ENCODE peak calls at places on chromosomes 5 and 9, in nine cellular contexts. M is sigmoid colon; A is SK-N-SH; S is SJSA1; W is right atrium auricular region; J is CD8-positive, alpha-beta memory T cell; I is mesendoderm; T is tibial artery; Q is lung. U is an unnamed sample. For H3K4me1, the result is how much of the 10 kb centered on the place peaks cover.

GRCh38 chr9:4421847-4422246 is 68.4 kb upstream of the SLC1A1 start:
- DNase-seq in M (no peak), A (no peak), S (no peak), W (no peak), J (no peak), I (no peak), T (no peak), Q (no peak), U (no peak)

GRCh38 chr5:176573564-176574296 is 24.6 kb downstream of the CDHR2 start:
- DNase-seq in M (peak), A (peak), S (peak), W (peak), J (peak), I (peak), T (peak), Q (peak), U (peak)

GRCh38 chr5:13994606-13995336 is 50.3 kb upstream of the DNAH5 start:
- DNase-seq in M (no peak), A (no peak), S (no peak), W (peak), J (no peak), I (no peak), T (no peak), Q (no peak), U (no peak)

GRCh38 chr5:142866563-142867275 is 96.5 kb downstream of the ARHGAP26 start:
- DNase-seq in M (no peak), A (peak), S (peak), W (no peak), J (peak), I (peak), T (no peak), Q (peak), U (no peak)

GRCh38 chr5:74054139-74054538 is 428.1 kb downstream of the ARHGEF28 start:
- DNase-seq in M (no peak), A (peak), S (no peak), W (no peak), J (no peak), I (peak), T (no peak), Q (no peak), U (no peak)

GRCh38 chr9:112945620-112946208 is 55.0 kb upstream of the SLC46A2 start:
- DNase-seq in M (no peak), A (peak), S (no peak), W (no peak), J (no peak), I (peak), T (no peak), Q (no peak), U (no peak)

GRCh38 chr5:14920121-14920520 is 48.5 kb upstream of the ANKH start:
- DNase-seq in M (no peak), A (no peak), S (no peak), W (no peak), J (no peak), I (no peak), T (no peak), Q (no peak), U (no peak)

GRCh38 chr9:86040281-86041155 is 58.8 kb downstream of the GOLM1 start:
- DNase-seq in M (no peak), A (no peak), S (no peak), W (no peak), J (no peak), I (no peak), T (no peak), Q (no peak), U (no peak)

GRCh38 chr9:95344735-95345134 is 27.2 kb upstream of the FANCC start:
- DNase-seq in M (no peak), A (no peak), S (no peak), W (no peak), J (no peak), I (no peak), T (no peak), Q (no peak), U (no peak)

GRCh38 chr5:1734908-1735289 is 64.7 kb downstream of the MRPL36 start:
- DNase-seq in M (no peak), A (no peak), S (peak), W (no peak), J (no peak), I (no peak), T (no peak), Q (peak), U (peak)

GRCh38 chr9:89494199-89494598 is 3.7 kb downstream of the SEMA4D start:
- DNase-seq in M (no peak), A (no peak), S (no peak), W (no peak), J (no peak), I (no peak), T (no peak), Q (no peak), U (no peak)

GRCh38 chr5:42641321-42642005 is 115.2 kb upstream of the CCDC152 start:
- DNase-seq in M (no peak), A (no peak), S (no peak), W (no peak), J (no peak), I (no peak), T (no peak), Q (no peak), U (no peak)

GRCh38 chr5:172446336-172447051 is 7.8 kb downstream of the SH3PXD2B start:
- DNase-seq in M (no peak), A (peak), S (no peak), W (no peak), J (no peak), I (no peak), T (peak), Q (no peak), U (peak)

DNA sequence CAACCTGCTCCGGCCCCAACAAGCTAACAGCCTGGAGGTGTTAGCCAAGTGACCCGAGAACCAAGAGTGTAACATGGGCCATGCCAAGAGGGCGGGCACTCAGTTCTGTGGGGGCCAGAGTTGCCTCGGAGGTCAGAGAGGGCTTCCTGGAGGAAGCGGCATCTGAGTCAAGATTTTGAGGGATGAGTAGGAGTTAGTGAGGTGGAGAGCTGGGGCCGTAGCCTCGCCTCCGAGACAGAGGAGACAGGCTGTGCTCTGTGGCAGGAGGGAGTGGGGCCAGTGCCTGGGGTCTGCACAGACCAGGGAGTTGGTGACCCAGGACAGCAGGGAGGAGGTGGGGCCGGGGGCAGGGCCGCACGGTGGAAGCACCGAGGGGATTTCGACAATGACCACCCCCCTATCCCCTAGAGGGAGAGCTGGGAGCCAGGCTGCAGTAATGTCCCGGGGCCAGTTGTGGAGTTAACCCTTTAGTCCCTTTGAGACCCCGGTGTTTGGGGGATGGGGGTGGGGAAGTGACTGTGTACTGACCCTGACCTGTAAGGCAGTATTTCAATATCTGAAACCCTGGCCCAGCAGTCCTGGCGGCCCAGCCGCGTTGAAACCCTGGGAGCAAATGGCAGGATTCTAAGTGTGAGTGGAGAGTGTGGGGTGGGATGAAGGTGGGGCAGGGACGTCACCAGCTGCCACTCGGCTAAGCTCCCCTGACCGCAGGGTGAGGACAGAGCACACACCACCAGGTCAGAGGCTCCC is 148.7 kb upstream of the COL5A1 start:
- DNase-seq in M (peak), A (no peak), S (no peak), W (no peak), J (no peak), I (no peak), T (no peak), Q (no peak), U (peak)
- H3K4me3 ChIP-seq in M (no peak), A (no peak), S (no peak), W (no peak), J (no peak), I (no peak), T (no peak), Q (no peak), U (no peak)

GRCh38 chr5:132487841-132488555 is 2.6 kb downstream of the IRF1 start:
- DNase-seq in M (peak), A (no peak), S (peak), W (peak), J (peak), I (no peak), T (no peak), Q (no peak), U (no peak)
- H3K4me1 ChIP-seq in M (under half), A (under half), S (under half), W (half or more), J (half or more), I (under half), T (under half), Q (under half), U (under half)

GRCh38 chr9:116695441-116695840 is 8.3 kb downstream of the TRIM32 start:
- DNase-seq in M (no peak), A (no peak), S (no peak), W (no peak), J (no peak), I (no peak), T (peak), Q (no peak), U (no peak)

GRCh38 chr9:116693233-116693731 is 6.2 kb downstream of the TRIM32 start:
- DNase-seq in M (no peak), A (no peak), S (no peak), W (no peak), J (no peak), I (no peak), T (no peak), Q (no peak), U (no peak)

GRCh38 chr9:116694892-116695291 is 7.8 kb downstream of the TRIM32 start:
- DNase-seq in M (no peak), A (no peak), S (no peak), W (no peak), J (no peak), I (no peak), T (no peak), Q (no peak), U (no peak)

GRCh38 chr9:116691607-116692006 is 4.5 kb downstream of the TRIM32 start:
- DNase-seq in M (no peak), A (no peak), S (no peak), W (no peak), J (no peak), I (no peak), T (no peak), Q (no peak), U (no peak)

DNA sequence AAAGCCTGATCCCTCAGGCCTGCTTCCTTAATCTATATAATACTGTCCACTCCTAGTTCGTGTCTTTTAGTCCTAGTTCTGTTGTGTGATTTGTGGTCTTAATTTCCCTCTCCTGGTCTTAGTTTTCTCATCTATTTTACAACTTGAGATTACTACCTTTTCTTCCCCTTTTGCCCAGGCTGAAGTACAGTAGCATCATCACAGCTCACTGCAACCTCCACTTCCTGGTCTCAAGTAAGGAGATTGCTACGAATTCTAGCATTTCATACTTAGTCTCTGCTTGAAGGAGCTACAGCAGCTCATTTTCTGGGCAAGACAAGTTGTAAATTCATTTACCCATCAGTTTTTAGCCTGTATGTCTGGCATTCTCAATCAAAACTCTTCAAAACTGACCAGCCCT is 5.5 kb downstream of the TRIM32 start:
- DNase-seq in M (no peak), A (no peak), S (no peak), W (no peak), J (no peak), I (no peak), T (no peak), Q (no peak), U (no peak)
- H3K27ac ChIP-seq in M (no peak), A (no peak), S (no peak), W (no peak), J (no peak), I (no peak), T (no peak), Q (no peak), U (no peak)

DNA sequence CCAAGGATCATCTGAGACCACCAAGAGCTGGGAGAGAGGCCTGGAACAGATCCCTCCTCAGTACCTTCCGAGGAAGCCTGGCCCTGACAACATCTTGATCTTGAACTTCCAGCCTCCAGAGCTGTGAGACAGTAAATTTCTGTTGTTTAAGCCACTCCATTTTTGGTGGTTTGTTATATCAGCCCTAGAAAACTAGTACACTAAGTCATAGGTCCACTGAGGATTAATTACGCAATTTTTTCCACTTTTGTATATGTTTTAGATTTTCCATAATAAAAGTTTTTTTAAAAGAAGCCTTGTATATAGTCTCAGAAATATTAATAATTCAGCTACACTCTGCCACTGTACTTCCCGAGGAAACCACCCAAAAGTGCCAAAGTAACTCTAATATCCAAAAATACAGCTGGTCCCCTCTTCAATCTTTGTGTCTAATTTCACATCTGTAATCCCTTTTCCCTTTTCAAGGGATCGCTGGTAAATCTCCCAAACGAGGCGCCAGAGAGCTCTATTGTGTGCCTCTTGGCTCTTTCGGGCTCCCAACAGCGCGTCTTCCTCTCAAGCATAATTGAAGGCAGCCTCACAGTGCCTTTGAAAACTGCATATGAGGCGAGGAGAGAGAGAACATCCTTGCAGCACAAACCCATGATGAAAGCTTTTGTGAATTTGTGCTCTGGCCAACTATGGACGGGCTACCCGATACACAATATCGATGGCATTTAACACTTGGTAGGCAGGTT is 32.7 kb downstream of the PRUNE2 start:
- DNase-seq in M (peak), A (no peak), S (no peak), W (no peak), J (no peak), I (peak), T (peak), Q (no peak), U (no peak)
- H3K4me3 ChIP-seq in M (no peak), A (no peak), S (no peak), W (no peak), J (no peak), I (no peak), T (no peak), Q (no peak), U (no peak)

GRCh38 chr9:125760537-125760936 is 13.4 kb downstream of the PBX3 start:
- DNase-seq in M (no peak), A (no peak), S (no peak), W (no peak), J (no peak), I (no peak), T (no peak), Q (no peak), U (no peak)

GRCh38 chr9:125761685-125762084 is 14.5 kb downstream of the PBX3 start:
- DNase-seq in M (no peak), A (no peak), S (no peak), W (no peak), J (no peak), I (no peak), T (no peak), Q (no peak), U (no peak)

GRCh38 chr9:125764198-125764597 is 17.0 kb downstream of the PBX3 start:
- DNase-seq in M (no peak), A (no peak), S (no peak), W (no peak), J (no peak), I (no peak), T (no peak), Q (no peak), U (no peak)

GRCh38 chr9:125766468-125767221 is 19.5 kb downstream of the PBX3 start:
- DNase-seq in M (no peak), A (no peak), S (no peak), W (no peak), J (no peak), I (no peak), T (no peak), Q (no peak), U (no peak)

GRCh38 chr9:125763373-125763772 is 16.2 kb downstream of the PBX3 start:
- DNase-seq in M (no peak), A (peak), S (no peak), W (no peak), J (no peak), I (no peak), T (no peak), Q (no peak), U (no peak)
- H3K4me1 ChIP-seq in M (under half), A (under half), S (under half), W (under half), J (under half), I (under half), T (under half), Q (under half), U (under half)

GRCh38 chr5:56330806-56331205 is 97.7 kb upstream of the ANKRD55 start:
- DNase-seq in M (no peak), A (no peak), S (no peak), W (no peak), J (no peak), I (no peak), T (no peak), Q (no peak), U (no peak)
- H3K27ac ChIP-seq in M (no peak), A (peak), S (peak), W (no peak), J (no peak), I (no peak), T (no peak), Q (no peak), U (no peak)

GRCh38 chr9:133354766-133355165 is 1.5 kb downstream of the SURF1 start:
- DNase-seq in M (no peak), A (no peak), S (no peak), W (no peak), J (no peak), I (no peak), T (no peak), Q (no peak), U (no peak)
- H3K4me3 ChIP-seq in M (no peak), A (no peak), S (no peak), W (no peak), J (no peak), I (no peak), T (no peak), Q (no peak), U (no peak)

GRCh38 chr5:96198673-96199072 is 234.4 kb downstream of the PCSK1 start:
- DNase-seq in M (no peak), A (no peak), S (no peak), W (no peak), J (no peak), I (no peak), T (no peak), Q (no peak), U (no peak)
- H3K4me1 ChIP-seq in M (under half), A (under half), S (under half), W (under half), J (under half), I (under half), T (under half), Q (under half), U (under half)

DNA sequence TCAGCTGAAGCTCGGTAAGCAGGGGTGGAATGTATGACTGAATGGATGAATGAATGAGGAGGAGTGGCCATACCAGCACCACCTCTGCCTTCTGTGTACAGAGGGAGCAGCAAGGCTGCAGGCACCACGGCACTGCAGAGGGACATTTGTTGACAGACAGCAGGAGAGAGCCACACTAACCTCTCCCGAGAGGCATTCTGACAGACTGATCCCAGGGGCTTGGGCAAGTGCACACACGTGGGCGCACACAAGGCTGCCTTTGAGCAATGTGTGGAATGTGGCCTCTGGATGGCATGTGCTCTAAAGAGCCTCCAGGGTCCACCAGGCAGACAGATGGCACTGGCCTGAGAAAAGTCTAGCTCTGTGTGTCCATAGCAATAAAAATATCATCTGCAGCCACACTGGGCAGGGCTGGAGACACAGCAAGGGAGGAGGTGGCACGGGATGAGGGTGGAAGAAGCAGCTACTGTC is 111.8 kb downstream of the ACTL7B start:
- DNase-seq in M (no peak), A (no peak), S (no peak), W (peak), J (no peak), I (peak), T (no peak), Q (peak), U (no peak)
- H3K27ac ChIP-seq in M (no peak), A (no peak), S (no peak), W (no peak), J (no peak), I (no peak), T (no peak), Q (no peak), U (no peak)